ENCODE peak calls at places on chromosomes 11 and 22, in ten cellular contexts. Y is heart right ventricle; W is sciatic nerve; I is CD8-positive, alpha-beta T cell; A is right lobe of liver; L is EL; Z is NCI-H1417; J is DMS153; S is astrocyte of the spinal cord; N is left ventricle myocardium inferior. D is an unnamed sample.

GRCh38 chr22:49765951-49766350 is 61.7 kb downstream of the BRD1 start:
- DNase-seq in W (peak), A (peak), S (no peak), J (no peak), L (no peak), Y (no peak), I (no peak), Z (no peak), N (peak), D (peak)

GRCh38 chr22:31082606-31083376 is 1.7 kb downstream of the SMTN start:
- DNase-seq in L (peak), Z (no peak), Y (peak), I (peak), J (no peak), N (peak), W (peak), S (peak), A (no peak), D (no peak)

GRCh38 chr22:39942433-39943213 is 17.6 kb upstream of the TMA7B start:
- DNase-seq in N (no peak), Z (no peak), W (no peak), I (no peak), L (no peak), J (no peak), A (no peak), S (no peak), Y (no peak), D (no peak)

GRCh38 chr11:134682577-134682976 is 270.5 kb upstream of the B3GAT1 start:
- DNase-seq in A (no peak), S (no peak), N (no peak), I (no peak), Y (no peak), Z (no peak), L (no peak), W (no peak), J (no peak), D (no peak)

GRCh38 chr11:17184882-17185587 is 22.8 kb downstream of the PIK3C2A start:
- DNase-seq in Z (no peak), Y (no peak), N (no peak), S (no peak), I (no peak), W (no peak), J (no peak), A (no peak), L (no peak), D (no peak)

GRCh38 chr22:19490628-19491230 is 11.0 kb downstream of the CDC45 start:
- DNase-seq in J (no peak), Z (no peak), S (no peak), A (no peak), L (no peak), W (no peak), Y (no peak), N (no peak), I (no peak), D (no peak)

GRCh38 chr11:1834132-1834610 is 619 bp upstream of the SYT8 start:
- DNase-seq in S (no peak), I (no peak), L (no peak), Z (no peak), A (peak), N (no peak), J (peak), W (no peak), Y (no peak), D (peak)

GRCh38 chr22:43722444-43722843 is 89.7 kb downstream of the EFCAB6 start:
- DNase-seq in I (no peak), N (no peak), J (no peak), L (no peak), Z (no peak), A (no peak), Y (no peak), W (no peak), S (no peak), D (no peak)

GRCh38 chr22:30919973-30920372 is 48.6 kb downstream of the MORC2 start:
- DNase-seq in A (no peak), Z (no peak), J (no peak), L (no peak), Y (no peak), S (no peak), N (no peak), I (no peak), W (no peak), D (no peak)

GRCh38 chr22:20807315-20807752 is 33.4 kb downstream of the SERPIND1 start:
- DNase-seq in A (no peak), Y (no peak), N (no peak), L (peak), I (no peak), W (no peak), Z (no peak), S (peak), J (no peak), D (no peak)